ENCODE peak calls at places on chromosomes 13 and 19, in four cellular contexts. O is ecto neural progenitor cell, H is naive B cell, I is posterior vena cava. G is an unnamed sample.

GRCh38 chr19:46478356-46478986 is 7.1 kb upstream of the PNMA8A start:
- DNase-seq in O (no peak), I (no peak), H (no peak), G (no peak)

GRCh38 chr13:108878732-108879131 is 249.3 kb downstream of the MYO16 start:
- DNase-seq in O (no peak), H (no peak), I (no peak), G (no peak)

GRCh38 chr13:20425819-20426219 is 99.8 kb downstream of the CRYL1 start:
- DNase-seq in O (no peak), I (no peak), H (peak), G (no peak)

GRCh38 chr19:976476-976875 is 7.7 kb upstream of the WDR18 start:
- DNase-seq in I (no peak), O (no peak), H (no peak), G (no peak)

GRCh38 chr13:51033431-51034185 is 77.5 kb downstream of the C13orf42 start:
- DNase-seq in H (no peak), O (no peak), I (no peak), G (no peak)

GRCh38 chr13:42392180-42392579 is 120.2 kb downstream of the AKAP11 start:
- DNase-seq in O (no peak), H (no peak), I (no peak), G (no peak)

GRCh38 chr19:52269338-52270261 is at the start of gene ZNF766:
- DNase-seq in I (peak), O (peak), H (peak), G (peak)

GRCh38 chr19:16381756-16382401 is 57.3 kb downstream of the KLF2 start:
- DNase-seq in I (peak), O (no peak), H (no peak), G (peak)

GRCh38 chr13:65940720-65941119 is 1289.4 kb downstream of the PCDH9 start:
- DNase-seq in O (no peak), H (no peak), I (no peak), G (no peak)

GRCh38 chr19:49912965-49913685 is 15.9 kb upstream of the ATF5 start:
- DNase-seq in I (no peak), H (no peak), O (no peak), G (peak)

GRCh38 chr19:2561895-2562294 is 86.0 kb downstream of the GADD45B start:
- DNase-seq in I (peak), H (peak), O (no peak), G (no peak)

GRCh38 chr13:105543742-105544141 is 991.7 kb downstream of the EFNB2 start:
- DNase-seq in I (no peak), H (no peak), O (no peak), G (no peak)

GRCh38 chr13:26255717-26256277 is 1.9 kb downstream of the CDK8 start:
- DNase-seq in H (no peak), I (no peak), O (no peak), G (no peak)

GRCh38 chr13:51978836-51979556 is 32.3 kb downstream of the ATP7B start:
- DNase-seq in I (no peak), H (no peak), O (no peak), G (no peak)

GRCh38 chr13:95552539-95553270 is at the start of gene CLDN10:
- DNase-seq in I (no peak), O (peak), H (no peak), G (no peak)

GRCh38 chr13:109385161-109385560 is 401.2 kb downstream of the IRS2 start:
- DNase-seq in I (no peak), O (no peak), H (no peak), G (no peak)

GRCh38 chr13:79258489-79258888 is 147.6 kb downstream of the RBM26 start:
- DNase-seq in O (no peak), H (no peak), I (no peak), G (no peak)

GRCh38 chr19:41588497-41589209 is 12.7 kb downstream of the CEACAM21 start:
- DNase-seq in O (peak), H (no peak), I (no peak), G (no peak)

GRCh38 chr13:40352385-40352778 is 314.1 kb downstream of the FOXO1 start:
- DNase-seq in H (no peak), O (no peak), I (no peak), G (peak)

GRCh38 chr13:21458457-21458815 is 667 bp downstream of the ZDHHC20 start:
- DNase-seq in I (no peak), O (peak), H (peak), G (peak)

GRCh38 chr13:22187329-22187728 is 516.5 kb downstream of the FGF9 start:
- DNase-seq in H (no peak), O (no peak), I (no peak), G (no peak)

GRCh38 chr13:76934671-76935070 is 13.6 kb upstream of the ACOD1 start:
- DNase-seq in H (no peak), I (no peak), O (no peak), G (no peak)

GRCh38 chr13:68261105-68261504 is 1031.0 kb upstream of the PCDH9 start:
- DNase-seq in I (no peak), O (no peak), H (no peak), G (no peak)

GRCh38 chr13:113638173-113638746 is 19.7 kb downstream of the ATP4B start:
- DNase-seq in H (no peak), O (no peak), I (peak), G (no peak)

GRCh38 chr19:52227196-52227940 is 37.5 kb downstream of the PPP2R1A start:
- DNase-seq in I (no peak), H (no peak), O (peak), G (no peak)

GRCh38 chr19:370641-371330 is 26.2 kb upstream of the MIER2 start:
- DNase-seq in O (peak), H (no peak), I (peak), G (no peak)

GRCh38 chr19:366205-366783 is 21.7 kb upstream of the MIER2 start:
- DNase-seq in I (peak), H (no peak), O (no peak), G (no peak)

GRCh38 chr19:10817291-10818038 is 18.5 kb downstream of the TMED1 start:
- DNase-seq in O (no peak), H (no peak), I (peak), G (peak)

GRCh38 chr13:30796132-30796832 is 60.9 kb downstream of the ALOX5AP start:
- DNase-seq in O (no peak), H (peak), I (no peak), G (peak)